ENCODE peak calls at places on chromosomes 1 and 21, in nine cellular contexts. P, H, G, V, S, R, M, F and O are unnamed samples.
A peak's percentile ranks its signal among the peaks of the same experiment; 100 is the strongest.

GRCh38 chr1:201142011-201142853 is 12.0 kb downstream of the TMEM9 start:
- DNase-seq in H (no peak), P (no peak), M (no peak), S (no peak), R (no peak), V (no peak), G (no peak), F (peak; percentile 37), O (no peak)

GRCh38 chr1:25111706-25112105 is 120.6 kb downstream of the SYF2 start:
- DNase-seq in F (peak; percentile 60), R (no peak), S (peak; percentile 54), G (no peak), M (no peak), H (no peak), P (no peak), V (peak; percentile 43), O (no peak)

GRCh38 chr1:77825356-77825709 is 45.9 kb downstream of the MIGA1 start:
- DNase-seq in H (no peak), V (peak; percentile 67), G (no peak), R (no peak), P (peak; percentile 71), S (peak; percentile 99), M (peak; percentile 32), F (no peak), O (peak; percentile 40)

GRCh38 chr1:21570885-21571284 is 61.7 kb downstream of the ALPL start:
- DNase-seq in F (no peak), V (no peak), P (no peak), R (no peak), G (no peak), S (no peak), H (no peak), M (no peak), O (no peak)

GRCh38 chr1:181485276-181486097 is 2.2 kb downstream of the CACNA1E start:
- DNase-seq in S (peak; percentile 24), V (peak; percentile 3), F (peak; percentile 53), P (peak; percentile 4), H (peak; percentile 74), M (peak; percentile 65), R (no peak), G (no peak), O (no peak)

GRCh38 chr1:155186266-155186954 is 12.8 kb downstream of the TRIM46 start:
- DNase-seq in S (no peak), G (no peak), V (no peak), P (peak; percentile 69), H (no peak), F (no peak), R (no peak), M (no peak), O (no peak)

GRCh38 chr21:42009018-42009830 is 936 bp downstream of the ZBTB21 start:
- DNase-seq in H (peak; percentile 35), M (peak; percentile 23), S (peak; percentile 28), G (peak; percentile 60), F (peak; percentile 61), R (no peak), V (peak; percentile 78), P (peak; percentile 55), O (peak; percentile 33)

GRCh38 chr1:197915797-197916686 is 1.1 kb upstream of the LHX9 start:
- DNase-seq in P (peak; percentile 72), F (peak; percentile 92), G (no peak), V (peak; percentile 89), S (peak; percentile 61), R (no peak), M (peak; percentile 29), H (no peak), O (no peak)

GRCh38 chr1:228283476-228284147 is 75.8 kb downstream of the OBSCN start:
- DNase-seq in G (no peak), V (no peak), S (no peak), P (no peak), H (no peak), M (no peak), F (no peak), R (no peak), O (no peak)

GRCh38 chr1:179007233-179007632 is 18.5 kb upstream of the FAM20B start:
- DNase-seq in V (peak; percentile 41), F (no peak), R (no peak), P (peak; percentile 41), G (no peak), M (no peak), S (no peak), H (no peak), O (no peak)

GRCh38 chr21:46099476-46099875 is 1.6 kb downstream of the COL6A2 start:
- DNase-seq in H (no peak), S (no peak), R (no peak), V (peak; percentile 56), G (no peak), M (no peak), P (no peak), F (peak; percentile 26), O (no peak)

GRCh38 chr1:231590453-231591198 is 36.0 kb upstream of the DISC1 start:
- DNase-seq in P (peak; percentile 78), M (peak; percentile 64), F (peak; percentile 44), S (peak; percentile 79), H (peak; percentile 65), R (no peak), V (peak; percentile 76), G (no peak), O (peak; percentile 71)

GRCh38 chr1:95029532-95029931 is 43.2 kb downstream of the ALG14 start:
- DNase-seq in P (no peak), V (no peak), G (no peak), R (no peak), F (no peak), M (no peak), S (no peak), H (no peak), O (no peak)

GRCh38 chr1:59296358-59297256 is at the start of gene FGGY:
- DNase-seq in P (peak; percentile 99), G (peak; percentile 82), V (peak; percentile 99), F (peak; percentile 92), S (peak; percentile 98), M (peak; percentile 98), H (peak; percentile 93), R (peak; percentile 91), O (peak; percentile 95)

GRCh38 chr1:156746716-156747631 is 4.5 kb downstream of the HDGF start:
- DNase-seq in G (peak; percentile 76), V (peak; percentile 96), H (peak; percentile 73), R (peak; percentile 78), F (peak; percentile 86), S (peak; percentile 84), M (peak; percentile 84), P (peak; percentile 98), O (peak; percentile 71)

GRCh38 chr1:72777918-72778317 is 495.6 kb upstream of the NEGR1 start:
- DNase-seq in S (no peak), R (no peak), V (peak; percentile 1), P (no peak), M (peak; percentile 9), F (no peak), G (no peak), H (no peak), O (no peak)

GRCh38 chr1:108758782-108759181 is 12.3 kb downstream of the STXBP3 start:
- DNase-seq in V (no peak), M (peak; percentile 35), P (no peak), G (no peak), F (no peak), S (no peak), H (no peak), R (no peak), O (peak; percentile 82)

GRCh38 chr21:38438476-38438893 is 59.8 kb downstream of the ERG start:
- DNase-seq in P (peak; percentile 55), R (peak; percentile 26), S (no peak), G (no peak), V (peak; percentile 96), F (no peak), M (no peak), H (no peak), O (no peak)

GRCh38 chr1:228849011-228849541 is 113.8 kb downstream of the RHOU start:
- DNase-seq in G (no peak), V (no peak), F (no peak), P (no peak), M (no peak), S (no peak), R (no peak), H (no peak), O (no peak)

GRCh38 chr1:166956872-166957271 is 18.5 kb downstream of the ILDR2 start:
- DNase-seq in V (no peak), S (no peak), R (no peak), G (no peak), H (no peak), F (no peak), P (no peak), M (no peak), O (no peak)